ENCODE peak calls at places on chromosomes 11 and 22, in nine cellular contexts. B, H, D, N, Z, A, G, S and L are unnamed samples.

GRCh38 chr22:22346401-22347107 is 102.0 kb downstream of the VPREB1 start:
- DNase-seq in B (no peak), H (no peak), D (no peak), N (no peak), Z (no peak), A (no peak), G (no peak), S (no peak), L (no peak)

GRCh38 chr11:6757373-6757967 is 14.3 kb downstream of the OR2AG2 start:
- DNase-seq in B (peak; percentile 22), H (peak; percentile 60), D (peak; percentile 32), N (peak; percentile 48), Z (no peak), A (peak; percentile 62), G (peak; percentile 69), S (no peak), L (no peak)

GRCh38 chr11:123454796-123455195 is 24.7 kb downstream of the GRAMD1B start:
- DNase-seq in B (no peak), H (no peak), D (no peak), N (no peak), Z (no peak), A (no peak), G (no peak), S (no peak), L (no peak)

GRCh38 chr11:113991718-113992458 is 17.0 kb downstream of the HTR3A start:
- DNase-seq in B (peak; percentile 81), H (no peak), D (no peak), N (no peak), Z (no peak), A (no peak), G (peak; percentile 82), S (no peak), L (no peak)

GRCh38 chr22:48760481-48761238 is 1067.0 kb downstream of the BRD1 start:
- DNase-seq in B (peak; percentile 1), H (no peak), D (no peak), N (peak; percentile 0), Z (no peak), A (no peak), G (no peak), S (no peak), L (peak; percentile 2)

GRCh38 chr11:3859373-3859881 is 4.0 kb downstream of the STIM1 start:
- DNase-seq in B (peak; percentile 33), H (peak; percentile 54), D (no peak), N (no peak), Z (no peak), A (peak; percentile 71), G (no peak), S (no peak), L (no peak)

GRCh38 chr11:47466701-47467250 is 17.8 kb upstream of the RAPSN start:
- DNase-seq in B (peak; percentile 44), H (peak; percentile 46), D (no peak), N (no peak), Z (no peak), A (no peak), G (peak; percentile 88), S (no peak), L (no peak)

GRCh38 chr11:57311109-57311936 is 13.4 kb downstream of the TNKS1BP1 start:
- DNase-seq in B (peak; percentile 88), H (peak; percentile 92), D (peak; percentile 81), N (no peak), Z (no peak), A (peak; percentile 97), G (peak; percentile 92), S (peak; percentile 99), L (peak; percentile 68)

GRCh38 chr22:23192133-23192532 is 11.8 kb downstream of the BCR start:
- DNase-seq in B (no peak), H (no peak), D (no peak), N (no peak), Z (no peak), A (no peak), G (no peak), S (no peak), L (no peak)

GRCh38 chr11:12269104-12269441 is 108.3 kb upstream of the PARVA start:
- DNase-seq in B (peak; percentile 66), H (no peak), D (no peak), N (no peak), Z (no peak), A (no peak), G (no peak), S (no peak), L (peak; percentile 60)

GRCh38 chr11:66070604-66071325 is 693 bp downstream of the PACS1 start:
- DNase-seq in B (peak; percentile 50), H (peak; percentile 43), D (no peak), N (peak; percentile 30), Z (no peak), A (peak; percentile 25), G (peak; percentile 35), S (peak; percentile 92), L (peak; percentile 48)

GRCh38 chr11:62108971-62109391 is 14.8 kb upstream of the INCENP start:
- DNase-seq in B (no peak), H (no peak), D (no peak), N (no peak), Z (no peak), A (peak; percentile 50), G (no peak), S (no peak), L (no peak)

GRCh38 chr11:2771758-2772466 is 72.1 kb upstream of the KCNQ1OT1 start:
- DNase-seq in B (no peak), H (no peak), D (no peak), N (no peak), Z (peak; percentile 3), A (no peak), G (no peak), S (peak; percentile 80), L (no peak)

GRCh38 chr11:27699926-27700350 is 317 bp downstream of the BDNF start:
- DNase-seq in B (no peak), H (no peak), D (no peak), N (no peak), Z (no peak), A (no peak), G (no peak), S (peak; percentile 83), L (no peak)

GRCh38 chr11:96194571-96194970 is 148.4 kb downstream of the MAML2 start:
- DNase-seq in B (no peak), H (no peak), D (no peak), N (no peak), Z (no peak), A (no peak), G (no peak), S (no peak), L (no peak)

GRCh38 chr22:21639359-21639758 is 2.7 kb upstream of the SDF2L1 start:
- DNase-seq in B (no peak), H (no peak), D (no peak), N (no peak), Z (no peak), A (no peak), G (no peak), S (no peak), L (no peak)

GRCh38 chr11:59193741-59194140 is 19.0 kb downstream of the MPEG1 start:
- DNase-seq in B (no peak), H (no peak), D (no peak), N (no peak), Z (no peak), A (no peak), G (no peak), S (no peak), L (no peak)

GRCh38 chr11:93895106-93895862 is 44.9 kb upstream of the VSTM5 start:
- DNase-seq in B (peak; percentile 30), H (no peak), D (peak; percentile 59), N (peak; percentile 16), Z (no peak), A (peak; percentile 63), G (peak; percentile 70), S (no peak), L (no peak)

GRCh38 chr11:119976805-119977583 is 160.9 kb downstream of the TRIM29 start:
- DNase-seq in B (no peak), H (no peak), D (no peak), N (no peak), Z (no peak), A (no peak), G (no peak), S (peak; percentile 66), L (no peak)

GRCh38 chr11:88886796-88887195 is 179.0 kb downstream of the GRM5 start:
- DNase-seq in B (peak; percentile 44), H (peak; percentile 11), D (peak; percentile 55), N (peak; percentile 54), Z (no peak), A (peak; percentile 66), G (peak; percentile 22), S (no peak), L (no peak)

GRCh38 chr11:69892986-69893555 is 73.9 kb upstream of the FGF3 start:
- DNase-seq in B (peak; percentile 91), H (peak; percentile 78), D (no peak), N (no peak), Z (no peak), A (no peak), G (no peak), S (no peak), L (no peak)

GRCh38 chr11:32658639-32659406 is 75.2 kb downstream of the EIF3M start:
- DNase-seq in B (no peak), H (no peak), D (no peak), N (no peak), Z (no peak), A (no peak), G (no peak), S (no peak), L (no peak)

GRCh38 chr11:32659672-32660071 is 76.0 kb downstream of the EIF3M start:
- DNase-seq in B (no peak), H (no peak), D (no peak), N (no peak), Z (no peak), A (no peak), G (peak; percentile 29), S (no peak), L (no peak)
- TF ChIP-seq CTCF in B (no peak), H (no peak), D (no peak), N (no peak), Z (no peak), A (no peak), G (no peak), S (no peak), L (no peak)

GRCh38 chr11:35464308-35464707 is 45.0 kb upstream of the SLC1A2 start:
- DNase-seq in B (no peak), H (no peak), D (no peak), N (no peak), Z (no peak), A (no peak), G (peak; percentile 42), S (no peak), L (no peak)
- TF ChIP-seq CTCF in B (no peak), H (no peak), D (peak; percentile 30), N (peak; percentile 35), Z (no peak), A (no peak), G (peak; percentile 42), S (no peak), L (no peak)

GRCh38 chr11:112963368-112963955 is 2.2 kb downstream of the NCAM1 start:
- DNase-seq in B (peak; percentile 72), H (no peak), D (no peak), N (no peak), Z (no peak), A (no peak), G (peak; percentile 12), S (no peak), L (no peak)
- TF ChIP-seq CTCF in B (peak; percentile 7), H (no peak), D (no peak), N (no peak), Z (no peak), A (no peak), G (no peak), S (no peak), L (no peak)

DNA sequence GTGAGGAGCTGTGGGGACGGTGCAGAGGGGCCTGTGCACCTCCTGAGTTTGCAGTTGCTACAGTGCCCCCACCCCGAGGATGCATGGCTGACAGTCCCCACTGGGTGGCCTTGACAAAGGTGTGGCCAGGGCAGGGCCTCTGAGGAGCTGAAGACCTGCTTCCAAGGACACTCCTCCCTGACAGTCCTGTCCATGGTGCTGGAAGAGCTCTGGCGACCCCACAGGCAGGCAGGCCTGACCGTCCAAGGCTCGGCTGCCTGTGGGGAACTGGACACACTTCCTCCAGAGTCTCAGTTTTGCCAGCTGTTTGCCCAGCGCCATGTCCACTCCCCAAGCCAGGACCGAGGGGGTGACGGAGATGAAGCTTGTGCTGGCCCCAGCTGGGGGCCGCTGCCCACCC is 32.7 kb downstream of the BRSK2 start:
- DNase-seq in B (no peak), H (no peak), D (no peak), N (no peak), Z (no peak), A (no peak), G (no peak), S (no peak), L (no peak)
- TF ChIP-seq CTCF in B (no peak), H (no peak), D (no peak), N (no peak), Z (no peak), A (no peak), G (no peak), S (no peak), L (no peak)